ENCODE peak calls at places on chromosomes 16 and 17, in five cellular contexts. One of them, this sample, is unnamed.

GRCh38 chr16:79609861-79610260 is 9.3 kb upstream of the MAF start:
- DNase-seq in left ventricle myocardium inferior: no peak
- DNase-seq in CD8-positive, alpha-beta T cell: no peak
- DNase-seq in A549: no peak
- DNase-seq in gastrocnemius medialis: no peak
- DNase-seq in this sample: no peak

GRCh38 chr16:58497935-58498334 is 2.0 kb upstream of the NDRG4 start:
- DNase-seq in left ventricle myocardium inferior: no peak
- DNase-seq in CD8-positive, alpha-beta T cell: no peak
- DNase-seq in A549: no peak
- DNase-seq in gastrocnemius medialis: no peak
- DNase-seq in this sample: no peak

GRCh38 chr16:11675561-11676511 is 7.6 kb downstream of the SNN start:
- DNase-seq in left ventricle myocardium inferior: peak; percentile 44
- DNase-seq in CD8-positive, alpha-beta T cell: no peak
- DNase-seq in A549: peak; percentile 50
- DNase-seq in gastrocnemius medialis: peak; percentile 95
- DNase-seq in this sample: peak; percentile 31

GRCh38 chr17:57092779-57093178 is 7.7 kb downstream of the AKAP1 start:
- DNase-seq in left ventricle myocardium inferior: no peak
- DNase-seq in CD8-positive, alpha-beta T cell: no peak
- DNase-seq in A549: no peak
- DNase-seq in gastrocnemius medialis: no peak
- DNase-seq in this sample: no peak

GRCh38 chr16:35182943-35183550 is 1723.6 kb downstream of the TP53TG3F start:
- DNase-seq in left ventricle myocardium inferior: no peak
- DNase-seq in CD8-positive, alpha-beta T cell: no peak
- DNase-seq in A549: no peak
- DNase-seq in gastrocnemius medialis: no peak
- DNase-seq in this sample: no peak

GRCh38 chr16:50499254-50499653 is 48.9 kb upstream of the NKD1 start:
- DNase-seq in left ventricle myocardium inferior: no peak
- DNase-seq in CD8-positive, alpha-beta T cell: no peak
- DNase-seq in A549: no peak
- DNase-seq in gastrocnemius medialis: no peak
- DNase-seq in this sample: no peak

GRCh38 chr17:1705004-1705403 is 5.2 kb downstream of the TLCD2 start:
- DNase-seq in left ventricle myocardium inferior: no peak
- DNase-seq in CD8-positive, alpha-beta T cell: no peak
- DNase-seq in A549: no peak
- DNase-seq in gastrocnemius medialis: no peak
- DNase-seq in this sample: no peak

GRCh38 chr17:38663125-38663751 is 11.5 kb downstream of the EPOP start:
- DNase-seq in left ventricle myocardium inferior: peak; percentile 46
- DNase-seq in CD8-positive, alpha-beta T cell: no peak
- DNase-seq in A549: peak; percentile 94
- DNase-seq in gastrocnemius medialis: no peak
- DNase-seq in this sample: peak; percentile 45

GRCh38 chr17:64178011-64178825 is 48.3 kb upstream of the ERN1 start:
- DNase-seq in left ventricle myocardium inferior: no peak
- DNase-seq in CD8-positive, alpha-beta T cell: no peak
- DNase-seq in A549: no peak
- DNase-seq in gastrocnemius medialis: no peak
- DNase-seq in this sample: no peak

GRCh38 chr17:2412561-2413021 is 11.7 kb upstream of the MNT start:
- DNase-seq in left ventricle myocardium inferior: no peak
- DNase-seq in CD8-positive, alpha-beta T cell: no peak
- DNase-seq in A549: no peak
- DNase-seq in gastrocnemius medialis: no peak
- DNase-seq in this sample: no peak

DNA sequence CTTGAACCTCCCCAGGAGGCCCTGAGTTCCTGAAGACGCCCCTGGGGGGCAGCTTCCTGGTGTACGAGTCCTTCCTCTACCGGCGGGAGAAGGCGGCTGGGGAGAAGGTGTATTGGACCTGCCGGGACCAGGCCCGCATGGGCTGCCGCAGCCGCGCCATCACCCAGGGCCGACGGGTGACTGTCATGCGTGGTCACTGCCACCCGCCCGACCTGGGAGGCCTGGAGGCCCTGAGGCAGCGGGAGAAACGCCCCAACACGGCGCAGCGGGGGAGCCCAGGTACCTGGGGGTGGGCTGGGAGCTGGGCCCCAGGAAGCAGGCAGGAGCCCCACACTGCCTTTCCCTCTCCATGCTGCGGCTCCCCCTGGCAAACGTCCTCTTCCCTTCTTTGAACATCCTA is 22.0 kb downstream of the FLYWCH1 start:
- DNase-seq in left ventricle myocardium inferior: no peak
- DNase-seq in CD8-positive, alpha-beta T cell: no peak
- DNase-seq in A549: no peak
- DNase-seq in gastrocnemius medialis: no peak
- DNase-seq in this sample: no peak
- H3K4me1 ChIP-seq in left ventricle myocardium inferior: no peaks in the 10 kb centered on the region
- H3K4me1 ChIP-seq in CD8-positive, alpha-beta T cell: no peaks in the 10 kb centered on the region
- H3K4me1 ChIP-seq in A549: no peaks in the 10 kb centered on the region
- H3K4me1 ChIP-seq in gastrocnemius medialis: no peaks in the 10 kb centered on the region
- H3K4me1 ChIP-seq in this sample: no peaks in the 10 kb centered on the region

GRCh38 chr16:49498241-49499017 is 124.8 kb downstream of the C16orf78 start:
- DNase-seq in left ventricle myocardium inferior: no peak
- DNase-seq in CD8-positive, alpha-beta T cell: no peak
- DNase-seq in A549: no peak
- DNase-seq in gastrocnemius medialis: no peak
- DNase-seq in this sample: no peak
- H3K4me1 ChIP-seq in left ventricle myocardium inferior: no peaks in the 10 kb centered on the region
- H3K4me1 ChIP-seq in CD8-positive, alpha-beta T cell: no peaks in the 10 kb centered on the region
- H3K4me1 ChIP-seq in A549: no peaks in the 10 kb centered on the region
- H3K4me1 ChIP-seq in gastrocnemius medialis: peaks cover 12% of the 10 kb centered on the region
- H3K4me1 ChIP-seq in this sample: no peaks in the 10 kb centered on the region

DNA sequence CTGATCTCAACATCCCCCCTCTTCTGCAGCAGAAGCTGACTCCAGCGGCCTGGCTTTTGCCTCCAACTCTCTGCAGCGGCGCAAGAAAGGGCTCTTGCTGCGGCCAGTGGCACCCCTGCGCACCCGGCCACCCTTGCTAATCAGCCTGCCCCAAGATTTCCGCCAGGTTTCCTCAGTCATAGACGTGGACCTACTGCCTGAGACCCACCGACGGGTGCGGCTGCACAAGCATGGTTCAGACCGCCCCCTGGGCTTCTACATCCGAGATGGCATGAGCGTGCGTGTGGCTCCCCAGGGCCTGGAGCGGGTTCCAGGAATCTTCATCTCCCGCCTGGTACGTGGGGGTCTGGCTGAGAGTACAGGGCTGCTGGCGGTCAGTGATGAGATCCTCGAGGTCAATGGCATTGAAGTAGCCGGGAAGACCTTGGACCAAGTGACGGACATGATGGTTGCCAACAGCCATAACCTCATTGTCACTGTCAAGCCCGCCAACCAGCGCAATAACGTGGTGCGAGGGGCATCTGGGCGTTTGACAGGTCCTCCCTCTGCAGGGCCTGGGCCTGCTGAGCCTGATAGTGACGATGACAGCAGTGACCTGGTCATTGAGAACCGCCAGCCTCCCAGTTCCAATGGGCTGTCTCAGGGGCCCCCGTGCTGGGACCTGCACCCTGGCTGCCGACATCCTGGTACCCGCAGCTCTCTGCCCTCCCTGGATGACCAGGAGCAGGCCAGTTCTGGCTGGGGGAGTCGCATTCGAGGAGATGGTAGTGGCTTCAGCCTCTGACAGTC is 1.3 kb downstream of the PARD6A start:
- DNase-seq in left ventricle myocardium inferior: no peak
- DNase-seq in CD8-positive, alpha-beta T cell: no peak
- DNase-seq in A549: no peak
- DNase-seq in gastrocnemius medialis: no peak
- DNase-seq in this sample: no peak
- H3K4me1 ChIP-seq in left ventricle myocardium inferior: peaks cover 47% of the 10 kb centered on the region
- H3K4me1 ChIP-seq in CD8-positive, alpha-beta T cell: peaks cover 23% of the 10 kb centered on the region
- H3K4me1 ChIP-seq in A549: peaks cover 11% of the 10 kb centered on the region
- H3K4me1 ChIP-seq in gastrocnemius medialis: peaks cover 30% of the 10 kb centered on the region
- H3K4me1 ChIP-seq in this sample: peaks cover 32% of the 10 kb centered on the region

DNA sequence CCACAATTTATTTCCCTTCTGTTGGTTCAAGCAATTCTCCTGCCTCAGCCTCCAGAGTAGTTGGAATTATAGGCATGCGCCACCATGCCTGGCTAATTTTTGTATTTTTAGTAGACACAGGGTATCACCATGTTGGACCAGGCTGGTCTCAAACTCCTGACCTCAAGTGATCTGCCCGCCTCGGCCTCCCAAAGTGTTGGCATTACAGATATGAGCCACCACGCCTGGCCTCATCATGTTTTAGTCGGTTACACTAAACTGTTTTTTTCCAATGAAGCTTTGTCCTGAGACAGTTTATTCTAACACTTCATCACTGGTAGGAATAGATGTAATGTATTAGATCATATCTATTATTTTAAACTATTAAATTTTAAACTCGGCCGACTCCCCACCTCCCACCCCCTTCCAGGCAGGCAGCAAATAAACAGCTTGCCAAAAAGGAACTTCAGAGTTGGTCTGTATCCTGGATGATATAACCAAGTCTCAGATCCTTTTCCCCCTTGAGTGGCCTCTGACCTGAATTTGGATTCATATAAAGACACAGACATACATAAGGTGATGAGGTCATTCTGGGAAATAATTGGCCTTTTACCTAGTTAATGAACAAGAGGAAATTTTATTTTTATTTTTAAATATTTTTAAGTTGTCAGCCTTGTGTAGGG is 18.4 kb upstream of the CORO6 start:
- DNase-seq in left ventricle myocardium inferior: no peak
- DNase-seq in CD8-positive, alpha-beta T cell: no peak
- DNase-seq in A549: no peak
- DNase-seq in gastrocnemius medialis: peak; percentile 44
- DNase-seq in this sample: peak; percentile 35
- H3K4me1 ChIP-seq in left ventricle myocardium inferior: peaks cover 76% of the 10 kb centered on the region
- H3K4me1 ChIP-seq in CD8-positive, alpha-beta T cell: no peaks in the 10 kb centered on the region
- H3K4me1 ChIP-seq in A549: peaks cover 47% of the 10 kb centered on the region
- H3K4me1 ChIP-seq in gastrocnemius medialis: peaks cover 69% of the 10 kb centered on the region
- H3K4me1 ChIP-seq in this sample: peaks cover 40% of the 10 kb centered on the region

GRCh38 chr17:29698019-29698777 is 75.5 kb upstream of the CORO6 start:
- DNase-seq in left ventricle myocardium inferior: no peak
- DNase-seq in CD8-positive, alpha-beta T cell: no peak
- DNase-seq in A549: no peak
- DNase-seq in gastrocnemius medialis: no peak
- DNase-seq in this sample: no peak
- H3K4me1 ChIP-seq in left ventricle myocardium inferior: peaks cover 49% of the 10 kb centered on the region
- H3K4me1 ChIP-seq in CD8-positive, alpha-beta T cell: no peaks in the 10 kb centered on the region
- H3K4me1 ChIP-seq in A549: no peaks in the 10 kb centered on the region
- H3K4me1 ChIP-seq in gastrocnemius medialis: peaks cover 39% of the 10 kb centered on the region
- H3K4me1 ChIP-seq in this sample: peaks cover 29% of the 10 kb centered on the region

GRCh38 chr16:30004424-30004776 is 6.4 kb downstream of the DOC2A start:
- DNase-seq in left ventricle myocardium inferior: no peak
- DNase-seq in CD8-positive, alpha-beta T cell: no peak
- DNase-seq in A549: no peak
- DNase-seq in gastrocnemius medialis: no peak
- DNase-seq in this sample: no peak

GRCh38 chr16:30000768-30001631 is 5.0 kb downstream of the INO80E start:
- DNase-seq in left ventricle myocardium inferior: no peak
- DNase-seq in CD8-positive, alpha-beta T cell: no peak
- DNase-seq in A549: no peak
- DNase-seq in gastrocnemius medialis: no peak
- DNase-seq in this sample: no peak

GRCh38 chr16:30004811-30005242 is 6.0 kb downstream of the DOC2A start:
- DNase-seq in left ventricle myocardium inferior: no peak
- DNase-seq in CD8-positive, alpha-beta T cell: no peak
- DNase-seq in A549: no peak
- DNase-seq in gastrocnemius medialis: no peak
- DNase-seq in this sample: no peak

GRCh38 chr16:30003670-30004423 is 7.0 kb downstream of the DOC2A start:
- DNase-seq in left ventricle myocardium inferior: no peak
- DNase-seq in CD8-positive, alpha-beta T cell: no peak
- DNase-seq in A549: no peak
- DNase-seq in gastrocnemius medialis: no peak
- DNase-seq in this sample: no peak

GRCh38 chr16:30002614-30003346 is 6.7 kb downstream of the INO80E start:
- DNase-seq in left ventricle myocardium inferior: no peak
- DNase-seq in CD8-positive, alpha-beta T cell: no peak
- DNase-seq in A549: no peak
- DNase-seq in gastrocnemius medialis: no peak
- DNase-seq in this sample: no peak
- H3K4me1 ChIP-seq in left ventricle myocardium inferior: peaks cover 9% of the 10 kb centered on the region
- H3K4me1 ChIP-seq in CD8-positive, alpha-beta T cell: no peaks in the 10 kb centered on the region
- H3K4me1 ChIP-seq in A549: peaks cover 9% of the 10 kb centered on the region
- H3K4me1 ChIP-seq in gastrocnemius medialis: no peaks in the 10 kb centered on the region
- H3K4me1 ChIP-seq in this sample: no peaks in the 10 kb centered on the region